ENCODE peak calls at places on chromosome 7, in nine cellular contexts. A is GM12892, L is Panc1, Y is esophagus muscularis mucosa, P is spleen, T is prostate gland, N is GM12891, I is upper lobe of left lung, U is SK-N-SH. X is an unnamed sample.

GRCh38 chr7:150357277-150357676 is 11.3 kb upstream of the REPIN1 start:
- DNase-seq in A (no peak), L (no peak), Y (no peak), P (peak), T (no peak), N (no peak), I (no peak), U (no peak), X (peak)

GRCh38 chr7:129975309-129975708 is 22.5 kb upstream of the UBE2H start:
- DNase-seq in A (no peak), L (no peak), Y (no peak), P (no peak), T (no peak), N (no peak), I (peak), U (no peak), X (no peak)

GRCh38 chr7:80027616-80028173 is 106.9 kb upstream of the GNAI1 start:
- DNase-seq in A (no peak), L (no peak), Y (no peak), P (no peak), T (no peak), N (no peak), I (no peak), U (no peak), X (no peak)

GRCh38 chr7:131104611-131105293 is 222.9 kb upstream of the MKLN1 start:
- DNase-seq in A (no peak), L (no peak), Y (no peak), P (no peak), T (no peak), N (no peak), I (no peak), U (no peak), X (no peak)

GRCh38 chr7:12485845-12486244 is 82.2 kb upstream of the VWDE start:
- DNase-seq in A (no peak), L (no peak), Y (no peak), P (no peak), T (no peak), N (no peak), I (no peak), U (no peak), X (no peak)

GRCh38 chr7:37095122-37095521 is 353.5 kb downstream of the ELMO1 start:
- DNase-seq in A (no peak), L (no peak), Y (no peak), P (no peak), T (no peak), N (no peak), I (no peak), U (no peak), X (no peak)

GRCh38 chr7:155790666-155791065 is 21.6 kb downstream of the SHH start:
- DNase-seq in A (no peak), L (no peak), Y (no peak), P (peak), T (no peak), N (no peak), I (no peak), U (no peak), X (no peak)

GRCh38 chr7:32221056-32221455 is 150.8 kb upstream of the PDE1C start:
- DNase-seq in A (no peak), L (no peak), Y (peak), P (no peak), T (no peak), N (no peak), I (no peak), U (no peak), X (no peak)

GRCh38 chr7:23520582-23520981 is 11.2 kb downstream of the TRA2A start:
- DNase-seq in A (no peak), L (no peak), Y (no peak), P (no peak), T (no peak), N (no peak), I (no peak), U (no peak), X (no peak)

GRCh38 chr7:36966636-36967035 is 242.3 kb upstream of the AOAH start:
- DNase-seq in A (no peak), L (no peak), Y (no peak), P (no peak), T (no peak), N (no peak), I (no peak), U (peak), X (no peak)

GRCh38 chr7:44215531-44215930 is 14.8 kb downstream of the YKT6 start:
- DNase-seq in A (no peak), L (no peak), Y (no peak), P (peak), T (no peak), N (no peak), I (peak), U (peak), X (peak)

GRCh38 chr7:131293018-131293417 is 34.7 kb upstream of the MKLN1 start:
- DNase-seq in A (no peak), L (no peak), Y (no peak), P (no peak), T (no peak), N (no peak), I (no peak), U (no peak), X (no peak)

GRCh38 chr7:47677664-47678063 is 95.8 kb upstream of the TNS3 start:
- DNase-seq in A (no peak), L (no peak), Y (no peak), P (no peak), T (no peak), N (no peak), I (no peak), U (no peak), X (no peak)

GRCh38 chr7:70743531-70743930 is 388.4 kb upstream of the GALNT17 start:
- DNase-seq in A (no peak), L (no peak), Y (no peak), P (no peak), T (no peak), N (no peak), I (no peak), U (no peak), X (no peak)

DNA sequence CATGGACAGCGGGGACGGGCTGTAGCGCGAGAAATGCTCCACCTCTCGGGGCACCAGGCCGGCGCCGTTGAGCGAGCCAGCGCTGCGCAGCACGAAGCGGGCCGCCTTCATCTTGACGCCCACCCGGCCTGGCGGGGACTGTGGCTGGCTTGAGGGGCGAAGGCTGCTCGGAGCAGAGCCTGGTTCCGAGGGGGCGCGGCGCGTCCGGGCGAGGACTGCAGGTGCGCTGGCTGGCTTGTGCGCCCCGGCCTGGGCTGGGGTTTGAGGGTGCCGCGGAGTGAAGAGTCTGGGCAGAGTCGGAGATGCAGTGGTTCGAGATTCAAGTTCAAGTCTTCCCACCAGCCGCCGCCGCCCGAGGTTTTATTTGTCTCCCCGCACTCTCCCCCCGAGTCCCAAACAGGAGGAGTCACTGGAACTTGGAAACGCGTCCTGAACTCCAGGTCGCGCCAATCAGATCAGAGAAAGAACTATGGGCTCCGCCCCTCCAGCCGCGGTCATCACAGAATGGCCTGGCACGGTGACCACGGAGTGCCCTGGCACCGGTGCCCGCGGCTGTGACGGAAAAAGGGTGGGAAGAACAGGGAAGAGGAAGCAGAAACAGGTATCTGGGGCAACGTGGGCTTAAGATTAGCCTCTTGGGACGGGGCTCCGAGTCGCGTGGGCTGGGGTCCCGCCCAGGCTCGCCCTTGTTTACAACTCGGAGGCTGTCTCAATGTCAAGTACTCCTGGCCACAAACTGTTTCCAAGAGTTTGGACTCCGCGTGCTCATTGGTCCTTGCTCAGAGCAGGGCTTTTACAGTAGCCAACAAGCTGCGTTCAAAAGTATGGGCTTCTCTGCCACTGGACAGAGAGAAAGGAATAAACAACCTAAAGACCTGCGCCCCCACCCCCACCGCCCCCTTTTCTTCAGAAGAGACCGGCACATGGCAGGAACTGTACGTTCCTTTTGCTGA is at the start of gene PDK4:
- DNase-seq in A (no peak), L (peak), Y (peak), P (peak), T (peak), N (no peak), I (peak), U (peak), X (peak)
- TF ChIP-seq POLR2AphosphoS5 in A (no peak), L (no peak), Y (peak), P (peak), T (peak), N (no peak), I (peak), U (no peak), X (peak)

DNA sequence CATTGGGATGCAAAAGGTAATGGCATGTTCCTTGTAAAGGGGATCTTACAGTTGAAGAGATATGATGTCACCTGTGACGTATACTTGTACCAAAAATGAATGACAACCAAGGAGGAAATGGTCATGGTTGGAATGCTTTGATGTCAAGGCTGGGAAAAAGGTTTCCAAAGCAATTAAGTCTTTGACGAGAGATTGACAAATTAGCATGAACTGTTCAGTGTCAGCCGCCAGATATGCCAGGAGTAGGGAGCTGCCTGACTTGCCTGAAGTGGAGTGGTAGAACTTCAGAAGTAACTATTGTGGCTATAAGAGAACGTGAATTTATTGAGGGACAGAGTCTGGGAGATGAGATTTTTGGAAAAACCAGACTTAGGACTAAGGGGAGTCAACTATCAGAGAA is 88.1 kb downstream of the SEPTIN7 start:
- DNase-seq in A (no peak), L (no peak), Y (no peak), P (no peak), T (no peak), N (no peak), I (no peak), U (no peak), X (no peak)
- TF ChIP-seq POLR2AphosphoS5 in A (no peak), L (no peak), Y (no peak), P (no peak), T (no peak), N (no peak), I (no peak), U (no peak), X (no peak)

DNA sequence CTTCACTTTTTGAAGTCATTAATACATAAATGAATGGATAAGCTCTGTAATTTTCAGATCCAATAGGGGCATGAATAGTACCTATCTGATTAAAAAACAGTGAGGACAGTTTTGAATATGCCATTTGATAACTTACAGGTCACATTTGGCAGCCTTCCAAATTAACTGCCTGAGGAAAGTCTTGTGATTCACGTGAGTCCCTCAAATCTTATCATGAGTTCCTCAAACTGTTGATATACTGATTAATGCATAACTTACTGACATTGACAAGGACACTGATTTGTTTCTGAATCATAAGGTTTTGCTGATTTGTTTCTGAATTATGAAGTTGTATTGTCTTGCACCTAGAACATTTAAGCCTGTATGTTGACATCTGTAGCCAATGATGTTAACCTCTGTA is 55.1 kb downstream of the ANKMY2 start:
- DNase-seq in A (no peak), L (no peak), Y (no peak), P (no peak), T (no peak), N (no peak), I (no peak), U (no peak), X (no peak)
- TF ChIP-seq POLR2AphosphoS5 in A (no peak), L (no peak), Y (no peak), P (no peak), T (no peak), N (no peak), I (no peak), U (no peak), X (no peak)

GRCh38 chr7:113831509-113831908 is 87.3 kb downstream of the PPP1R3A start:
- DNase-seq in A (no peak), L (no peak), Y (no peak), P (no peak), T (no peak), N (no peak), I (no peak), U (no peak), X (no peak)
- TF ChIP-seq POLR2AphosphoS5 in A (no peak), L (no peak), Y (no peak), P (no peak), T (no peak), N (no peak), I (no peak), U (no peak), X (peak)

GRCh38 chr7:69177326-69177897 is 420.9 kb upstream of the AUTS2 start:
- DNase-seq in A (no peak), L (no peak), Y (peak), P (no peak), T (no peak), N (no peak), I (no peak), U (no peak), X (peak)
- TF ChIP-seq POLR2AphosphoS5 in A (no peak), L (no peak), Y (peak), P (no peak), T (no peak), N (no peak), I (no peak), U (no peak), X (peak)

GRCh38 chr7:141889323-141889722 is 26.9 kb upstream of the OR9A4 start:
- DNase-seq in A (no peak), L (no peak), Y (no peak), P (no peak), T (no peak), N (no peak), I (no peak), U (no peak), X (no peak)
- TF ChIP-seq POLR2AphosphoS5 in A (no peak), L (no peak), Y (no peak), P (no peak), T (no peak), N (no peak), I (no peak), U (no peak), X (no peak)

GRCh38 chr7:101165958-101166602 is 711 bp upstream of the VGF start:
- DNase-seq in A (no peak), L (no peak), Y (no peak), P (peak), T (no peak), N (no peak), I (no peak), U (peak), X (no peak)
- TF ChIP-seq POLR2AphosphoS5 in A (no peak), L (peak), Y (no peak), P (no peak), T (no peak), N (no peak), I (no peak), U (no peak), X (no peak)

DNA sequence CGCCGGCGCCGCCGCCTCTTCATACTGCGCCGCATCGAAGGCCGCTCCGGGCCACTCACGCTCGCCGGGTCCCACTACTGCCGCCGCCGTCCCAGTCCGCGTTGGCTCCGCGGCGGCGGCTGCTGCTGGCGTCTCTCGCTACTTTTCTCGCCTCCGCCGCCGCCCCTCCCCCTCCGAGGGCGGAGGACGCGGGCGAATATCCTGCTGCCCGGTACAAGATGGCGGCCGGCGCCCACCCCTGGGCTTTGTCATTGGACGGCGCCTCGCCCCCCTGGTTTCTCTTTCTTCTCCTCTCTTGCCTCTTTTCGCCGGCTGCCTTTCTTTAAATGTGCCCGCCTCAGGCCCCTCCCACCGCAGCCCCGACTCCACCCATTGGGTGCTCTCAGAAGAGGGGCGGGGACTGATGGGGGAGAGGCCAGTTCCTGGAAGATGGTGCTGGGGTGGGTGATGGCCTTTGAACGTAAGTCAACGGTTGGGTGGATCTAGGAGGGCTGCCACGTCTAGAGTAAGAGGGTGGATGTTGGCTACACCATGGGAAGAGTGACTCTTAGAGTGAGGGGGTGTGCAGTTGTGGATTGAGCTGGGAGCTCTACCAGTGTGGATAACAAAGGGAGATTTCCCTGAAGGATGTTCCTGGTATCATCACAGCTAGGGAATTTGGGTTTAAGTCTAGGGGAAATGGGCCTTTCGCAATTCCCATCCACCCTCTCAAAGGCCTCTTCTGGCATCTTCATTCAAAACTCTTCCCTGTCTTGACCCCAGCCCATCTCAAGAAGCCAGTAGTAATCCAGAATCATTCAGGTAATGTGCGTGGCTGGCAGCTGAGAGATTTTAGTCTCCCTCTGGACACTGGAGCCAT is at the start of gene CCDC71L:
- DNase-seq in A (peak), L (peak), Y (peak), P (peak), T (peak), N (peak), I (peak), U (peak), X (peak)
- TF ChIP-seq POLR2AphosphoS5 in A (peak), L (no peak), Y (peak), P (peak), T (peak), N (no peak), I (peak), U (peak), X (peak)

X was measured in sigmoid colon.